ENCODE peak calls at places on chromosomes 6 and 20, in five cellular contexts. Z is GM20000, X is body of pancreas, N is lower lobe of right lung, Y is heart left ventricle. C is an unnamed sample.

GRCh38 chr20:20184149-20184548 is 131.8 kb downstream of the CFAP61 start:
- DNase-seq in X (no peak), N (no peak), Z (no peak), Y (no peak), C (no peak)

GRCh38 chr20:42219005-42219404 is 600.8 kb upstream of the CHD6 start:
- DNase-seq in X (no peak), N (no peak), Z (no peak), Y (no peak), C (no peak)

GRCh38 chr6:73421534-73421933 is 26.9 kb downstream of the DDX43 start:
- DNase-seq in X (no peak), N (no peak), Y (no peak), Z (no peak), C (no peak)

GRCh38 chr20:60808701-60809100 is 443.4 kb upstream of the CDH4 start:
- DNase-seq in Z (no peak), Y (no peak), X (no peak), N (no peak), C (no peak)

GRCh38 chr20:25549866-25550477 is 35.4 kb downstream of the NINL start:
- DNase-seq in X (no peak), Z (no peak), Y (no peak), N (no peak), C (no peak)

GRCh38 chr6:127120787-127121636 is 2.5 kb downstream of the RSPO3 start:
- DNase-seq in Y (peak; percentile 64), X (peak; percentile 61), Z (peak; percentile 86), N (peak; percentile 79), C (peak; percentile 76)

GRCh38 chr20:24878657-24879056 is 70.4 kb upstream of the CST7 start:
- DNase-seq in X (no peak), Y (no peak), Z (no peak), N (no peak), C (no peak)

GRCh38 chr6:154476494-154476893 is 34.0 kb downstream of the CNKSR3 start:
- DNase-seq in Y (no peak), X (no peak), N (no peak), Z (no peak), C (no peak)

GRCh38 chr6:98946877-98947410 is 802 bp downstream of the FBXL4 start:
- DNase-seq in N (peak; percentile 54), Y (peak; percentile 36), X (peak; percentile 53), Z (peak; percentile 18), C (no peak)

GRCh38 chr20:37797669-37798175 is 103.9 kb downstream of the CTNNBL1 start:
- DNase-seq in Z (no peak), N (no peak), X (no peak), Y (no peak), C (no peak)

GRCh38 chr20:34249291-34249690 is 8.1 kb downstream of the ASIP start:
- DNase-seq in N (no peak), X (peak; percentile 40), Z (peak; percentile 55), Y (peak; percentile 27), C (peak; percentile 38)

GRCh38 chr20:37522258-37523011 is 1.4 kb downstream of the NNAT start:
- DNase-seq in Y (peak; percentile 82), X (no peak), Z (no peak), N (peak; percentile 82), C (no peak)

GRCh38 chr20:23710771-23711170 is 21.9 kb upstream of the CST4 start:
- DNase-seq in Z (no peak), Y (no peak), X (no peak), N (no peak), C (no peak)

GRCh38 chr6:24520929-24521546 is 26.3 kb downstream of the ALDH5A1 start:
- DNase-seq in Z (peak; percentile 56), X (peak; percentile 42), Y (peak; percentile 55), N (peak; percentile 69), C (peak; percentile 59)

GRCh38 chr6:17986656-17987575 is 519 bp downstream of the KIF13A start:
- DNase-seq in Y (peak; percentile 82), X (peak; percentile 60), Z (peak; percentile 61), N (peak; percentile 82), C (peak; percentile 32)

GRCh38 chr20:20411841-20412240 is 43.9 kb downstream of the INSM1 start:
- DNase-seq in N (no peak), Z (no peak), Y (no peak), X (no peak), C (no peak)

GRCh38 chr6:116533233-116533957 is 12.1 kb downstream of the TRAPPC3L start:
- DNase-seq in N (no peak), X (no peak), Y (no peak), Z (no peak), C (no peak)

GRCh38 chr6:16524380-16524707 is 236.9 kb downstream of the ATXN1 start:
- DNase-seq in X (no peak), Y (no peak), N (no peak), Z (no peak), C (no peak)

GRCh38 chr6:68967549-68968300 is 332.6 kb downstream of the ADGRB3 start:
- DNase-seq in Z (peak; percentile 58), N (peak; percentile 57), X (peak; percentile 74), Y (peak; percentile 63), C (peak; percentile 59)

GRCh38 chr6:31907158-31907813 is 5.4 kb upstream of the ZBTB12 start:
- DNase-seq in Y (no peak), X (peak; percentile 24), N (no peak), Z (no peak), C (no peak)

GRCh38 chr6:118100763-118101162 is 193.7 kb downstream of the SLC35F1 start:
- DNase-seq in X (no peak), N (no peak), Y (no peak), Z (no peak), C (no peak)

GRCh38 chr6:44453146-44453545 is 65.6 kb downstream of the CDC5L start:
- DNase-seq in Y (no peak), X (no peak), N (no peak), Z (no peak), C (no peak)

GRCh38 chr6:18147160-18147559 is 7.7 kb downstream of the TPMT start:
- DNase-seq in Y (no peak), X (no peak), Z (no peak), N (no peak), C (no peak)

DNA sequence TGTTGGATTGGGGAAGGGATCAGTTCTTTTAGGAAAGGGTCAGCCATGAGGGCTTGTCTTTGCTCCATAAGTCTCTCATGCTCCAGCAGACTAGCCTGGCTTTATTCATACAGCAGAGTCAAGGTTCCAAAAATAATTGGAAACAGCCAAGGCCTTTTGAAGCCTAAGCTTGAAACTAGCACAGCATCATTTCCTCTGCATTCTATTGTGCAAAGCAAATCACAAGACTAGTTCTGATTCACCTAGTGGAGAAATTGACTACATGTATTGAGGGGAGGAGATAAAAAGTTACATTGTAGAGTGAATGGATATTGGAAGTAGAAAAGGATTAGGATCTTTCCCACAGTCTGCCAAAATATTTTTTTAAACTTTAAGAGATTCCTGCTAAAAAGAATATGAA is 159.3 kb upstream of the PLCB4 start:
- DNase-seq in Z (no peak), X (no peak), Y (no peak), N (no peak), C (no peak)
- TF ChIP-seq CTCF in Z (no peak), X (no peak), Y (no peak), N (no peak), C (no peak)

GRCh38 chr20:48921168-48921882 is at the start of gene ARFGEF2:
- DNase-seq in Y (peak; percentile 95), N (peak; percentile 94), X (peak; percentile 90), Z (peak; percentile 97), C (peak; percentile 98)

GRCh38 chr20:48923149-48923718 is 1.7 kb downstream of the ARFGEF2 start:
- DNase-seq in Y (no peak), X (no peak), N (no peak), Z (no peak), C (no peak)

GRCh38 chr20:48919882-48920526 is 1.5 kb upstream of the ARFGEF2 start:
- DNase-seq in X (peak; percentile 22), N (no peak), Z (no peak), Y (no peak), C (no peak)

GRCh38 chr20:48920527-48921167 is 864 bp upstream of the ARFGEF2 start:
- DNase-seq in N (no peak), X (no peak), Z (no peak), Y (no peak), C (no peak)

DNA sequence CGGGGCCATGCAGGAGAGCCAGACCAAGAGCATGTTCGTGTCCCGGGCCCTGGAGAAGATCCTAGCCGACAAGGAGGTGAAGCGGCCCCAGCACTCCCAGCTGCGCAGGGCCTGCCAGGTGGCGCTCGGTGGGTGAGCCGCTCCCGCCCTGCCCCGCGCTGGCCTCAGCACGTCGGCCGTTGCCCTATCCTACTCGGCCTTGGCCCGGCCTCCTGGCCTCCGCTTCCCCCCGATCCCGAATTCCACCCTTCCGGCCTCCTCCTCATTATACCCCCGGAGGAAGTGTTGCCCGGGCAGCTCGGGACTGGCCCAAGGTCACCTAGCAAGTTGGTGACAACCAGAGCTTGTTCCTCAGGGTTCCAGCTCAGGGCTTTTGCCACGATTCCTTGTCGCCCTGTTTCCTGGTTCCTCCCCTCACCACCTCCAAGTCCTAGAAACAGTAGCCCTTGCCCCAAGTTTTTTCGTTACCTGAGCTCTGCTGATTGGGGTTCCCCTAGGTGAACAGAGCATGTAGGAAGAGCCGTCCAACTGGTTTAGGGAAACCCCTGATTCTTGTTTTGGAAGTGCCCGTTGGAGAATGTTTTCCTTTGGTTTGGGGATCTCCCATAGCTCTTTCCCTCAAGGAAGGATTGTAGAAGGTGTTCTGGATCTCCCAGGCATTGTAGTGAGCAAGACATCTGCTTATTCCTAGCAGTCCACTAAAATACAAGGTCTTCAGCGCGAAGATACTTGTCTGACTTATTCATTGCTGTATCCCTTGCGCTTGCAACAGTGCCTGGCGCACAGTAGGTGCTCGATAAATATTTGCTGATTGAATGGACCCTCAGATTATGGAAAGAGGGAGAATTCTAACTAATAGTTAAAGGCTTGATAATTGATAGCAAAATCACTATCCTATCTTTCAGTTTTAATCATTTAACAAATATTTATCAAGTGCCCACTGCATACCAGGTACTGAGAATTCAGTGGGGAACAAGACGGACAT is 664 bp downstream of the ARFGEF2 start:
- DNase-seq in Y (peak; percentile 70), Z (no peak), X (peak; percentile 68), N (peak; percentile 78), C (no peak)
- TF ChIP-seq CTCF in Y (no peak), Z (no peak), X (no peak), N (no peak), C (no peak)

DNA sequence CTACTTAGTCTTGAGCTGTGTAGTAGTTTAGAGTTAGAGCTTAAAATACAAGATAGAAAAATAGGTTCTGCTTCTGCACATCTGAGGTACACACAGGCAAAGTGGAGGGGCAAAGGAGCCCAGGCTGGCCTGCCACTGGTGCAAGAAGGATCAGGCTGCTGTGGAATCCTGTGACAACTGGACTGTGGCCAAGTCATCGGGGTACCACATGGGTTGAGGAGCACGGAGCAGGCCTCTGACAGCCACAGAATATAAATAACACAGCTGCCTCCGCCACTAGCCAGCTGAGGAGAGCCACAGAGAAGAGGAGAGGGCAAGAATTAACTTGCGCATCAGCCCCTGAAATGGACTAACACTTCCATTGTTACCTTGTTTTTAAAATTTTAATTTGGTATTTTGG is 206.0 kb upstream of the MARCKS start:
- DNase-seq in X (no peak), Y (peak; percentile 83), N (no peak), Z (no peak), C (no peak)
- TF ChIP-seq CTCF in X (no peak), Y (no peak), N (no peak), Z (no peak), C (no peak)

GRCh38 chr6:137011406-137011805 is 33.4 kb downstream of the IL20RA start:
- DNase-seq in Z (no peak), X (no peak), N (no peak), Y (no peak), C (no peak)

GRCh38 chr6:137013031-137013430 is 31.7 kb downstream of the IL20RA start:
- DNase-seq in X (no peak), Z (no peak), Y (no peak), N (no peak), C (no peak)

GRCh38 chr6:137015943-137016342 is 28.8 kb downstream of the IL20RA start:
- DNase-seq in Z (no peak), N (no peak), Y (no peak), X (no peak), C (no peak)

GRCh38 chr6:137016366-137016765 is 28.4 kb downstream of the IL20RA start:
- DNase-seq in Y (no peak), X (no peak), Z (no peak), N (no peak), C (no peak)

GRCh38 chr6:137013738-137014602 is 30.8 kb downstream of the IL20RA start:
- DNase-seq in N (no peak), Y (no peak), X (peak; percentile 33), Z (no peak), C (no peak)
- TF ChIP-seq CTCF in N (peak; percentile 28), Y (peak; percentile 31), X (peak; percentile 61), Z (no peak), C (peak; percentile 30)

C was measured in GM10248.